ENCODE peak calls at places on chromosomes 4 and X, in five cellular contexts. One of them, this sample, is unnamed.

GRCh38 chrX:153582896-153583295 is 16.0 kb downstream of the CCNQ start:
- ATAC-seq in mucosa of descending colon: peak
- ATAC-seq in left colon: no peak
- ATAC-seq in HCT116: no peak
- ATAC-seq in activated T-cell treated with anti-CD3 and anti-CD28 coated beads, Interleukin-2, amount 50 U/mL, for 72 hours: peak
- ATAC-seq in this sample: peak

GRCh38 chr4:108519911-108520310 is 100.5 kb upstream of the RPL34 start:
- ATAC-seq in mucosa of descending colon: no peak
- ATAC-seq in left colon: no peak
- ATAC-seq in HCT116: no peak
- ATAC-seq in activated T-cell treated with anti-CD3 and anti-CD28 coated beads, Interleukin-2, amount 50 U/mL, for 72 hours: peak
- ATAC-seq in this sample: no peak

GRCh38 chr4:78954048-78954666 is 14.9 kb upstream of the PAQR3 start:
- ATAC-seq in mucosa of descending colon: peak
- ATAC-seq in left colon: no peak
- ATAC-seq in HCT116: peak
- ATAC-seq in activated T-cell treated with anti-CD3 and anti-CD28 coated beads, Interleukin-2, amount 50 U/mL, for 72 hours: peak
- ATAC-seq in this sample: no peak

GRCh38 chr4:108331905-108332632 is 163.3 kb upstream of the LEF1 start:
- ATAC-seq in mucosa of descending colon: peak
- ATAC-seq in left colon: peak
- ATAC-seq in HCT116: no peak
- ATAC-seq in activated T-cell treated with anti-CD3 and anti-CD28 coated beads, Interleukin-2, amount 50 U/mL, for 72 hours: no peak
- ATAC-seq in this sample: no peak

GRCh38 chr4:139227729-139228404 is 50.8 kb upstream of the ELF2 start:
- ATAC-seq in mucosa of descending colon: no peak
- ATAC-seq in left colon: no peak
- ATAC-seq in HCT116: peak
- ATAC-seq in activated T-cell treated with anti-CD3 and anti-CD28 coated beads, Interleukin-2, amount 50 U/mL, for 72 hours: peak
- ATAC-seq in this sample: no peak

GRCh38 chr4:11634283-11634682 is 205.6 kb upstream of the HS3ST1 start:
- ATAC-seq in mucosa of descending colon: peak
- ATAC-seq in left colon: peak
- ATAC-seq in HCT116: peak
- ATAC-seq in activated T-cell treated with anti-CD3 and anti-CD28 coated beads, Interleukin-2, amount 50 U/mL, for 72 hours: no peak
- ATAC-seq in this sample: peak

GRCh38 chr4:89929425-89930272 is 35.0 kb downstream of the MMRN1 start:
- ATAC-seq in mucosa of descending colon: no peak
- ATAC-seq in left colon: no peak
- ATAC-seq in HCT116: no peak
- ATAC-seq in activated T-cell treated with anti-CD3 and anti-CD28 coated beads, Interleukin-2, amount 50 U/mL, for 72 hours: peak
- ATAC-seq in this sample: no peak

GRCh38 chr4:88600129-88600849 is 8.0 kb downstream of the HERC3 start:
- ATAC-seq in mucosa of descending colon: no peak
- ATAC-seq in left colon: no peak
- ATAC-seq in HCT116: no peak
- ATAC-seq in activated T-cell treated with anti-CD3 and anti-CD28 coated beads, Interleukin-2, amount 50 U/mL, for 72 hours: no peak
- ATAC-seq in this sample: peak

GRCh38 chrX:43970528-43970927 is 2.7 kb downstream of the NDP start:
- ATAC-seq in mucosa of descending colon: no peak
- ATAC-seq in left colon: no peak
- ATAC-seq in HCT116: peak
- ATAC-seq in activated T-cell treated with anti-CD3 and anti-CD28 coated beads, Interleukin-2, amount 50 U/mL, for 72 hours: no peak
- ATAC-seq in this sample: no peak

GRCh38 chr4:5785806-5786680 is 75.0 kb downstream of the EVC start:
- ATAC-seq in mucosa of descending colon: no peak
- ATAC-seq in left colon: no peak
- ATAC-seq in HCT116: no peak
- ATAC-seq in activated T-cell treated with anti-CD3 and anti-CD28 coated beads, Interleukin-2, amount 50 U/mL, for 72 hours: no peak
- ATAC-seq in this sample: peak

GRCh38 chrX:154534526-154535322 is 11.9 kb downstream of the G6PD start:
- ATAC-seq in mucosa of descending colon: peak
- ATAC-seq in left colon: peak
- ATAC-seq in HCT116: peak
- ATAC-seq in activated T-cell treated with anti-CD3 and anti-CD28 coated beads, Interleukin-2, amount 50 U/mL, for 72 hours: peak
- ATAC-seq in this sample: peak

GRCh38 chr4:85573270-85573669 is 98.3 kb downstream of the ARHGAP24 start:
- ATAC-seq in mucosa of descending colon: no peak
- ATAC-seq in left colon: no peak
- ATAC-seq in HCT116: no peak
- ATAC-seq in activated T-cell treated with anti-CD3 and anti-CD28 coated beads, Interleukin-2, amount 50 U/mL, for 72 hours: no peak
- ATAC-seq in this sample: no peak

GRCh38 chrX:80335062-80335830 is 85.0 kb upstream of the TENT5D start:
- ATAC-seq in mucosa of descending colon: peak
- ATAC-seq in left colon: peak
- ATAC-seq in HCT116: no peak
- ATAC-seq in activated T-cell treated with anti-CD3 and anti-CD28 coated beads, Interleukin-2, amount 50 U/mL, for 72 hours: no peak
- ATAC-seq in this sample: peak

GRCh38 chr4:176065365-176066249 is at the start of gene WDR17:
- ATAC-seq in mucosa of descending colon: peak
- ATAC-seq in left colon: peak
- ATAC-seq in HCT116: no peak
- ATAC-seq in activated T-cell treated with anti-CD3 and anti-CD28 coated beads, Interleukin-2, amount 50 U/mL, for 72 hours: peak
- ATAC-seq in this sample: peak

GRCh38 chr4:169987327-169988228 is 38.6 kb downstream of the MFAP3L start:
- ATAC-seq in mucosa of descending colon: no peak
- ATAC-seq in left colon: no peak
- ATAC-seq in HCT116: no peak
- ATAC-seq in activated T-cell treated with anti-CD3 and anti-CD28 coated beads, Interleukin-2, amount 50 U/mL, for 72 hours: peak
- ATAC-seq in this sample: no peak

GRCh38 chr4:73687414-73687813 is 53.0 kb upstream of the CXCL8 start:
- ATAC-seq in mucosa of descending colon: no peak
- ATAC-seq in left colon: no peak
- ATAC-seq in HCT116: no peak
- ATAC-seq in activated T-cell treated with anti-CD3 and anti-CD28 coated beads, Interleukin-2, amount 50 U/mL, for 72 hours: no peak
- ATAC-seq in this sample: no peak

GRCh38 chr4:3438847-3439180 is 3.0 kb upstream of the HGFAC start:
- ATAC-seq in mucosa of descending colon: no peak
- ATAC-seq in left colon: no peak
- ATAC-seq in HCT116: no peak
- ATAC-seq in activated T-cell treated with anti-CD3 and anti-CD28 coated beads, Interleukin-2, amount 50 U/mL, for 72 hours: no peak
- ATAC-seq in this sample: no peak

GRCh38 chr4:166153539-166153938 is 280.5 kb downstream of the TLL1 start:
- ATAC-seq in mucosa of descending colon: no peak
- ATAC-seq in left colon: no peak
- ATAC-seq in HCT116: no peak
- ATAC-seq in activated T-cell treated with anti-CD3 and anti-CD28 coated beads, Interleukin-2, amount 50 U/mL, for 72 hours: no peak
- ATAC-seq in this sample: no peak

GRCh38 chr4:163493643-163494359 is 689 bp upstream of the TMA16 start:
- ATAC-seq in mucosa of descending colon: peak
- ATAC-seq in left colon: peak
- ATAC-seq in HCT116: peak
- ATAC-seq in activated T-cell treated with anti-CD3 and anti-CD28 coated beads, Interleukin-2, amount 50 U/mL, for 72 hours: peak
- ATAC-seq in this sample: peak

GRCh38 chr4:7805533-7806079 is 134.1 kb downstream of the AFAP1 start:
- ATAC-seq in mucosa of descending colon: peak
- ATAC-seq in left colon: no peak
- ATAC-seq in HCT116: no peak
- ATAC-seq in activated T-cell treated with anti-CD3 and anti-CD28 coated beads, Interleukin-2, amount 50 U/mL, for 72 hours: no peak
- ATAC-seq in this sample: no peak

GRCh38 chr4:151582098-151582497 is 173.1 kb downstream of the FHIP1A start:
- ATAC-seq in mucosa of descending colon: no peak
- ATAC-seq in left colon: no peak
- ATAC-seq in HCT116: no peak
- ATAC-seq in activated T-cell treated with anti-CD3 and anti-CD28 coated beads, Interleukin-2, amount 50 U/mL, for 72 hours: no peak
- ATAC-seq in this sample: no peak

GRCh38 chr4:41158756-41159155 is 55.6 kb downstream of the APBB2 start:
- ATAC-seq in mucosa of descending colon: no peak
- ATAC-seq in left colon: no peak
- ATAC-seq in HCT116: no peak
- ATAC-seq in activated T-cell treated with anti-CD3 and anti-CD28 coated beads, Interleukin-2, amount 50 U/mL, for 72 hours: no peak
- ATAC-seq in this sample: no peak

GRCh38 chrX:11766487-11766886 is 8.4 kb downstream of the MSL3 start:
- ATAC-seq in mucosa of descending colon: no peak
- ATAC-seq in left colon: no peak
- ATAC-seq in HCT116: no peak
- ATAC-seq in activated T-cell treated with anti-CD3 and anti-CD28 coated beads, Interleukin-2, amount 50 U/mL, for 72 hours: no peak
- ATAC-seq in this sample: no peak

GRCh38 chr4:173432430-173432829 is 33.5 kb upstream of the SCRG1 start:
- ATAC-seq in mucosa of descending colon: no peak
- ATAC-seq in left colon: no peak
- ATAC-seq in HCT116: no peak
- ATAC-seq in activated T-cell treated with anti-CD3 and anti-CD28 coated beads, Interleukin-2, amount 50 U/mL, for 72 hours: no peak
- ATAC-seq in this sample: no peak

GRCh38 chr4:18039113-18039512 is 17.6 kb upstream of the LCORL start:
- ATAC-seq in mucosa of descending colon: no peak
- ATAC-seq in left colon: no peak
- ATAC-seq in HCT116: no peak
- ATAC-seq in activated T-cell treated with anti-CD3 and anti-CD28 coated beads, Interleukin-2, amount 50 U/mL, for 72 hours: no peak
- ATAC-seq in this sample: no peak

GRCh38 chr4:139171878-139172691 is 4.9 kb downstream of the ELF2 start:
- ATAC-seq in mucosa of descending colon: no peak
- ATAC-seq in left colon: no peak
- ATAC-seq in HCT116: no peak
- ATAC-seq in activated T-cell treated with anti-CD3 and anti-CD28 coated beads, Interleukin-2, amount 50 U/mL, for 72 hours: peak
- ATAC-seq in this sample: no peak

GRCh38 chr4:54395013-54395527 is 166.0 kb downstream of the PDGFRA start:
- ATAC-seq in mucosa of descending colon: peak
- ATAC-seq in left colon: peak
- ATAC-seq in HCT116: no peak
- ATAC-seq in activated T-cell treated with anti-CD3 and anti-CD28 coated beads, Interleukin-2, amount 50 U/mL, for 72 hours: no peak
- ATAC-seq in this sample: no peak